ENCODE peak calls at places on chromosomes 1 and 21, in nine cellular contexts. P, Q, R, X, F, C, G, Y and H are unnamed samples.

GRCh38 chr1:22689505-22689904 is 21.1 kb upstream of the EPHB2 start:
- DNase-seq in P (no peak), Q (peak), R (peak), X (peak), F (peak), C (no peak), G (peak), Y (no peak), H (no peak)

GRCh38 chr1:159250817-159251216 is 46.1 kb downstream of the ACKR1 start:
- DNase-seq in P (no peak), Q (no peak), R (no peak), X (no peak), F (no peak), C (no peak), G (no peak), Y (no peak), H (no peak)

GRCh38 chr1:213303286-213303685 is 252.2 kb downstream of the RPS6KC1 start:
- DNase-seq in P (no peak), Q (no peak), R (no peak), X (no peak), F (no peak), C (no peak), G (no peak), Y (no peak), H (no peak)

GRCh38 chr1:245934409-245934808 is 572.7 kb downstream of the SMYD3 start:
- DNase-seq in P (no peak), Q (no peak), R (no peak), X (no peak), F (no peak), C (no peak), G (no peak), Y (no peak), H (no peak)

GRCh38 chr1:81880781-81881180 is 80.0 kb downstream of the ADGRL2 start:
- DNase-seq in P (no peak), Q (no peak), R (peak), X (no peak), F (no peak), C (no peak), G (peak), Y (no peak), H (no peak)

GRCh38 chr1:234777850-234778214 is 167.9 kb upstream of the IRF2BP2 start:
- DNase-seq in P (no peak), Q (no peak), R (no peak), X (no peak), F (no peak), C (no peak), G (no peak), Y (no peak), H (no peak)

GRCh38 chr1:245051349-245052221 is 103.2 kb upstream of the KIF26B start:
- DNase-seq in P (no peak), Q (no peak), R (peak), X (no peak), F (no peak), C (no peak), G (no peak), Y (no peak), H (no peak)

GRCh38 chr1:115718011-115718754 is 50.3 kb downstream of the CASQ2 start:
- DNase-seq in P (no peak), Q (no peak), R (no peak), X (no peak), F (no peak), C (no peak), G (no peak), Y (no peak), H (no peak)

GRCh38 chr1:29043270-29043971 is 80.3 kb downstream of the TMEM200B start:
- DNase-seq in P (no peak), Q (no peak), R (no peak), X (no peak), F (no peak), C (no peak), G (no peak), Y (no peak), H (no peak)

GRCh38 chr1:204738506-204738905 is 53.0 kb upstream of the LRRN2 start:
- DNase-seq in P (no peak), Q (no peak), R (no peak), X (no peak), F (no peak), C (no peak), G (no peak), Y (no peak), H (no peak)

GRCh38 chr21:33268736-33269441 is 2.7 kb downstream of the IL10RB start:
- DNase-seq in P (peak), Q (peak), R (peak), X (no peak), F (no peak), C (peak), G (peak), Y (peak), H (no peak)

GRCh38 chr21:41947596-41948403 is 6.0 kb downstream of the C2CD2 start:
- DNase-seq in P (no peak), Q (no peak), R (no peak), X (no peak), F (no peak), C (no peak), G (no peak), Y (no peak), H (no peak)

GRCh38 chr1:2644171-2644570 is 11.4 kb upstream of the MMEL1 start:
- DNase-seq in P (no peak), Q (no peak), R (no peak), X (no peak), F (no peak), C (no peak), G (no peak), Y (no peak), H (no peak)

GRCh38 chr1:113291777-113292659 is 98.3 kb upstream of the MAGI3 start:
- DNase-seq in P (no peak), Q (no peak), R (no peak), X (no peak), F (no peak), C (no peak), G (no peak), Y (no peak), H (no peak)

GRCh38 chr1:235298772-235299513 is 29.0 kb downstream of the ARID4B start:
- DNase-seq in P (no peak), Q (no peak), R (no peak), X (no peak), F (no peak), C (no peak), G (no peak), Y (no peak), H (no peak)

GRCh38 chr1:17119076-17119743 is at the start of gene PADI2:
- DNase-seq in P (peak), Q (peak), R (peak), X (no peak), F (no peak), C (peak), G (peak), Y (peak), H (peak)

GRCh38 chr1:216215169-216215568 is 208.1 kb downstream of the USH2A start:
- DNase-seq in P (no peak), Q (no peak), R (peak), X (no peak), F (no peak), C (no peak), G (no peak), Y (no peak), H (no peak)

GRCh38 chr1:204947338-204947737 is 76.7 kb downstream of the NFASC start:
- DNase-seq in P (no peak), Q (no peak), R (no peak), X (no peak), F (no peak), C (no peak), G (no peak), Y (no peak), H (no peak)

GRCh38 chr1:221643404-221644175 is 98.3 kb downstream of the DUSP10 start:
- DNase-seq in P (peak), Q (no peak), R (no peak), X (no peak), F (no peak), C (no peak), G (no peak), Y (no peak), H (no peak)

GRCh38 chr1:32969556-32969955 is 4.9 kb upstream of the RNF19B start:
- DNase-seq in P (no peak), Q (no peak), R (peak), X (no peak), F (no peak), C (no peak), G (peak), Y (no peak), H (no peak)

GRCh38 chr1:163565171-163565570 is 243.4 kb downstream of the NUF2 start:
- DNase-seq in P (no peak), Q (no peak), R (no peak), X (no peak), F (no peak), C (no peak), G (no peak), Y (no peak), H (no peak)

GRCh38 chr1:219990782-219991510 is 55.4 kb downstream of the EPRS1 start:
- DNase-seq in P (no peak), Q (peak), R (peak), X (no peak), F (no peak), C (no peak), G (peak), Y (no peak), H (no peak)

GRCh38 chr1:192577145-192578140 is 1.9 kb downstream of the RGS1 start:
- DNase-seq in P (no peak), Q (no peak), R (no peak), X (no peak), F (no peak), C (no peak), G (no peak), Y (no peak), H (no peak)
- TF ChIP-seq CTCF in P (no peak), Q (no peak), R (no peak), X (no peak), F (no peak), C (no peak), G (no peak), Y (no peak), H (no peak)

DNA sequence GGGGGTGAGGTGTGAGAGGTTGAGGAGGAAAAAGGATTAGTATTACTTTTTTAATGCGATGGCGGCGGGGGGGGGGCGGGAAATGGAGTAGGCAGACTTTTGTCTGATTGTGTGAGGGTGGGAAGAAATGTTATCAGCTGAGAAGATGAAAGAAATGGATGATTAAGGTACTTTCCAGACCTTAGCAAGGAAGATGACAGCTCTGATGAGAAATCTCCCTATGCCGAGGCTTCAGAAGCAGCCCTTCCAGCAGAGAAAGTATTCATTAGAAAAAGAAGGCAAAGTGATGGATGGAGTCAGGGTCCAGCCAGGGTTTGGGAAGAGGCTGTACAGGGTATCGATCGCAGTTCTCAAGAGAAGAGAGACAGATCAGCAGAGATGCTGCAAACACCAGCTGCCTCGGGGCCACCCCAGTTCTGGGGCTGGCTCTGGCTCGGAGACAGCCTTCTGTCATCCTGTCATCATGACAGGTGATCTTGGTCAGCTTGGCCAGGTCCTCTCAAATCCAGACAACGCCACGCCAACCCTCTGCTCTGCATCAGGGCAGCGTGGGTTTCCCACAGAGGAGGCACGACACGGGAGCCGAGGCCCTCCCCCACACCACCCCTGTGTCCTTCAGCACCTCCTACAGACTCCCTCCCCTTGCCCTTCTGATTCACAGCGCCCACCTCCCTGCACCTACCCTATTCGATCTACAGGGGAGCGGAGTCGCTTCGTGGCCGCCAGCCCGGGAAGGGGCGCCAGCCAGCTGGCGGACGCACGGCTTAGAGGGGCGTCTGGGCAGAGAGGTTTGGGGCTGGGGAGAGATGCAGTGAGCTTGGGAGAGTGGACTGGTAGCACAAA is 688 bp upstream of the ATXN7L2 start:
- DNase-seq in P (no peak), Q (no peak), R (no peak), X (no peak), F (no peak), C (peak), G (no peak), Y (peak), H (peak)
- TF ChIP-seq CTCF in P (no peak), Q (no peak), R (no peak), X (no peak), F (peak), C (no peak), G (no peak), Y (peak), H (no peak)

DNA sequence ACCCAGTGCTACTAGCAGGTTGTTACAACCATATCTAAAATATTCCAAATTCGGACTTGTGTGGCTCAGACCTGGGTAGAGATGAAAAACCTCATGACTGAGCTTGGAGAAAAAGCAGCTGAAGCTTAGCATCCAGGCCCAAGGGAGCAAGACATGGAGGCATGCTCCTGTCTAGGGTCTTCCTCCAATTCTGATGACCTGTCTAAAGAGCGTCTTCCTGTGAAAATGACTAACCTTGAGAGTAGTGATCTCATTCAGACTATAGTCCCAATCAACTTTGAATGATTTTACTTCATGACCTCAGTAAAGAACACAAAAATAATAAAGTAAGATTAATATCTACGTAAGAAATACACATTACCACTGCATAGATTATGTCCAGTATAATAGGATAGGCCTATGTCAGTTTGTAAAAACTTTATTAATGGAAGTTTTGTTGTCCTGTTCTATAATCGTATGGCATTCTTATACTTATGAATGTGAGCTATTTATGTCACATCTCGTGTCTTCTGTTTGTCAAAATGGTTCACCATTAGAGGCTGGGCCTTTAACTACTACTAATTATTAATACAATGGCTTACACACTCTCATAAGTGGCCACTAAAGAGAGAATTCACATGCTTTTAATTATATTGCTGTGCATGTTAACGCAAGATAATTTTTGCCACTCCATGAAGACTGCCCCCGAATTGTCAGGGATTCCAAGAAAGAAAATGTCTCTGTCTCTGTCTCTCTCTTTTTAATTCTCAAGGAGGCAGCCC is 201.3 kb downstream of the NCAM2 start:
- DNase-seq in P (no peak), Q (no peak), R (no peak), X (no peak), F (no peak), C (no peak), G (no peak), Y (no peak), H (no peak)
- TF ChIP-seq CTCF in P (no peak), Q (no peak), R (no peak), X (no peak), F (no peak), C (no peak), G (no peak), Y (no peak), H (no peak)

DNA sequence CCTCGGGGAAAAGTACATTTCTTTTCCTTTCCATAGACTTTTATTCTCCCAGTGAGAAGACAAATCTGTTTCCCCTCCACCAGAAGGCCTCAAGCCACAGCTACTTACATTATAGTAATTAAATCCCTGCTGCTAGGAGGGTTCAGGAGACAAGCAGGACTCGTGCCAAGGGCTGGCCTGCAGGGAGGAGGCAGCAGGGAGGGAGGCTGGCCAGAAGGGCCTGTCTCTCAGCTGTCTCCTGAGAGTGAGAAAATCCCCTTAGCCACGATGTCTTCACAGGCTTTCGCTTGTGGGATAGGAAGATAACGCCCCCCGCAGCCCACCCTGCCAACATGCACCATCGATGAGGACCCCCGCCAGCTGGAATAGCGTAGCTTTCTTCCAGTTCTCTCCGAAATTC is 14.0 kb downstream of the KCNN3 start:
- DNase-seq in P (no peak), Q (no peak), R (no peak), X (no peak), F (no peak), C (no peak), G (no peak), Y (no peak), H (no peak)
- TF ChIP-seq CTCF in P (no peak), Q (no peak), R (no peak), X (no peak), F (no peak), C (no peak), G (no peak), Y (no peak), H (no peak)

GRCh38 chr1:47333922-47334764 is 553 bp downstream of the CMPK1 start:
- DNase-seq in P (peak), Q (peak), R (peak), X (no peak), F (no peak), C (peak), G (peak), Y (peak), H (peak)
- TF ChIP-seq CTCF in P (peak), Q (no peak), R (peak), X (no peak), F (peak), C (no peak), G (no peak), Y (no peak), H (no peak)

DNA sequence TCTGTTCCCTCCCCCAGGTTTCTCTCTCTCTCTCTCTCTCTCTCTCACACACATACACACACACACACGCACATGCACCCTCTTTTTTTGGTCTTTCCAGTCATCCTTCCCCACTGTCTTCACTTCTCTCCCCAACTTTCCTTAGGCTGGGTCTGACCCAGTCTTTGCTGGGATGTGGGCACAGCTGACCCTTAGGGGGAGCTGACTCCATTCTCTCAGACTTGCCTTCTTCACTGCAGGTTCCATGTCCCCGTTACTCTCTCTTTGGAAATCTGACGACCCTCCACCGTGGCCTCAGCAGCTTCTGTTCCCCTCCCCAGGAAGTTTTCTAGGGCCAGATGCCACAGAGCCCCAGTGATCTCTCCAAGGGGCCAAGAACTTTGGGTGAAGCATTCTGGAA is 2.1 kb downstream of the DISP3 start:
- DNase-seq in P (no peak), Q (no peak), R (no peak), X (no peak), F (no peak), C (no peak), G (no peak), Y (no peak), H (no peak)
- TF ChIP-seq CTCF in P (no peak), Q (no peak), R (no peak), X (no peak), F (no peak), C (no peak), G (no peak), Y (no peak), H (no peak)

DNA sequence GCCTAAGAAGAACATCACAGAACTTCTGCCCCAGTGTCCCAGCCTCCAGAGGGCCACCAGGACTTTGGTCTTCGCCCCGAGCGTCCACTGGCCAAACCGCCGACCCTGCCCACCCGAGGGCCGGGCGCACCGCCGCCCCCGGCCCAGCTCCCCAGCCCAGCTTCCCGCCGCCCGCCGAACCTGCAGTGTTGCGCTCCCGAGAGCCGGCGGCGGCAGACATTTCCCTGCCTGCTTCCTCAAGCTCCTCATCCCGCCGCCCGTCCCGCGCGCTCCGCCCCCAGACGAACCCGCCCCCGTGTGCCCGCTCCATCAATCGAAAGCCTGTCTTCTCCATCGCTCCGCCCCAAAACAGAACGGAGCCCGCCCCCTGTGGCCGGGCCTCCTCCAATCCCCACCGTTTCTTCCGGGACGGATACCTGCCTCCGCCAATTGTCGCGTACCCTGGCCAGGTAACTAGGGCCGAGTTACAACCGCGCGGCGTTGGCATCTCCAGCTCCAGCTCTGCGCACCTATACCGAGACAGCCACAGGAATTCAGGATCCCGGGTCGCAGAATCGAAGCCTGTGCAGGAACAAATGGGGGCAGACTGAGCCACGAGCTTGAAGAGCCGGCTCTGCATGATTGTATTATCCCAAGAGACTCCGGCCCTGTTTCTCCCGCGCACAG is 15.2 kb downstream of the INPP5B start:
- DNase-seq in P (peak), Q (peak), R (peak), X (peak), F (peak), C (peak), G (peak), Y (peak), H (peak)
- TF ChIP-seq CTCF in P (no peak), Q (no peak), R (no peak), X (peak), F (no peak), C (no peak), G (no peak), Y (peak), H (no peak)